ENCODE peak calls at places on chromosome 19, in four cellular contexts. F is transverse colon, Z is body of pancreas, D is esophagus squamous epithelium. W is an unnamed sample. For H3K27me3, the result is how much of the 10 kb centered on the place peaks cover.

GRCh38 chr19:47377801-47378200 is 28.7 kb downstream of the DHX34 start:
- DNase-seq in F (no peak), D (no peak), Z (peak), W (no peak)

GRCh38 chr19:44570603-44570983 is 41.1 kb upstream of the CEACAM20 start:
- DNase-seq in Z (no peak), D (no peak), F (no peak), W (no peak)

GRCh38 chr19:21084343-21084742 is 2.3 kb downstream of the ZNF714 start:
- DNase-seq in Z (no peak), F (no peak), D (no peak), W (peak)

GRCh38 chr19:30557212-30557611 is 185.0 kb downstream of the ZNF536 start:
- DNase-seq in D (no peak), F (no peak), Z (no peak), W (no peak)

GRCh38 chr19:46198756-46199155 is 30.8 kb upstream of the IGFL1 start:
- DNase-seq in F (no peak), Z (no peak), D (no peak), W (no peak)

GRCh38 chr19:45179063-45179847 is 671 bp downstream of the BLOC1S3 start:
- DNase-seq in F (peak), D (no peak), Z (peak), W (no peak)

GRCh38 chr19:47473336-47473735 is 1.6 kb upstream of the SLC8A2 start:
- DNase-seq in D (no peak), F (no peak), Z (no peak), W (no peak)

GRCh38 chr19:38361633-38362075 is 12.7 kb upstream of the PSMD8 start:
- DNase-seq in D (peak), F (peak), Z (peak), W (peak)

GRCh38 chr19:55265723-55266386 is 7.0 kb upstream of the PPP6R1 start:
- DNase-seq in Z (no peak), F (no peak), D (no peak), W (no peak)

GRCh38 chr19:4396949-4397783 is 3.2 kb downstream of the SH3GL1 start:
- DNase-seq in Z (no peak), D (no peak), F (no peak), W (no peak)

GRCh38 chr19:30214651-30215051 is 157.5 kb upstream of the ZNF536 start:
- DNase-seq in F (no peak), D (no peak), Z (no peak), W (no peak)

GRCh38 chr19:46697142-46697960 is 19.6 kb downstream of the PRKD2 start:
- DNase-seq in F (peak), Z (peak), D (no peak), W (peak)

GRCh38 chr19:12841094-12841493 is 2.8 kb downstream of the MAST1 start:
- DNase-seq in D (no peak), Z (peak), F (no peak), W (no peak)

GRCh38 chr19:35332817-35333216 is 3.8 kb downstream of the CD22 start:
- DNase-seq in F (no peak), Z (no peak), D (no peak), W (no peak)

GRCh38 chr19:47102561-47103135 is 10.9 kb downstream of the ZC3H4 start:
- DNase-seq in F (no peak), Z (no peak), D (no peak), W (no peak)

GRCh38 chr19:22286151-22286810 is at the start of gene ZNF729:
- DNase-seq in F (no peak), D (no peak), Z (no peak), W (no peak)

GRCh38 chr19:5903054-5903501 is 512 bp downstream of the NDUFA11 start:
- DNase-seq in Z (no peak), D (no peak), F (no peak), W (no peak)

GRCh38 chr19:17553256-17553655 is 2.2 kb upstream of the COLGALT1 start:
- DNase-seq in Z (peak), F (peak), D (no peak), W (no peak)

GRCh38 chr19:53586277-53586691 is 45.5 kb upstream of the DPRX start:
- DNase-seq in Z (no peak), F (no peak), D (no peak), W (no peak)

GRCh38 chr19:14649020-14649419 is 25.6 kb downstream of the ADGRE3 start:
- DNase-seq in F (no peak), Z (no peak), D (no peak), W (no peak)

GRCh38 chr19:55442372-55443044 is 592 bp downstream of the SHISA7 start:
- DNase-seq in F (no peak), D (no peak), Z (no peak), W (no peak)

GRCh38 chr19:572891-573825 is 762 bp downstream of the BSG start:
- DNase-seq in F (peak), D (no peak), Z (peak), W (no peak)

GRCh38 chr19:47028372-47028672 is 8.7 kb downstream of the NPAS1 start:
- DNase-seq in D (no peak), Z (no peak), F (no peak), W (no peak)

GRCh38 chr19:16326401-16327130 is 1.9 kb downstream of the KLF2 start:
- DNase-seq in F (peak), D (no peak), Z (no peak), W (no peak)

GRCh38 chr19:29665826-29666633 is 769 bp downstream of the PLEKHF1 start:
- DNase-seq in Z (peak), F (peak), D (no peak), W (no peak)

GRCh38 chr19:55673889-55674288 is 1.1 kb upstream of the EPN1 start:
- DNase-seq in F (no peak), Z (no peak), D (no peak), W (no peak)

GRCh38 chr19:47381121-47381520 is 32.0 kb downstream of the DHX34 start:
- DNase-seq in Z (no peak), F (no peak), D (no peak), W (no peak)

GRCh38 chr19:53883231-53883661 is 1.2 kb downstream of the PRKCG start:
- DNase-seq in F (no peak), D (no peak), Z (no peak), W (no peak)

GRCh38 chr19:45901432-45901903 is 945 bp downstream of the MYPOP start:
- DNase-seq in F (peak), Z (peak), D (no peak), W (no peak)

GRCh38 chr19:28217064-28217463 is 995.9 kb downstream of the UQCRFS1 start:
- DNase-seq in D (no peak), Z (no peak), F (no peak), W (no peak)

GRCh38 chr19:34996978-34997640 is 3.0 kb upstream of the GRAMD1A start:
- DNase-seq in F (no peak), D (no peak), Z (no peak), W (no peak)

GRCh38 chr19:30556230-30556711 is 184.1 kb downstream of the ZNF536 start:
- DNase-seq in D (no peak), F (no peak), Z (no peak), W (no peak)

GRCh38 chr19:10871711-10872550 is 578 bp downstream of the CARM1 start:
- DNase-seq in F (peak), D (no peak), Z (peak), W (no peak)
- TF ChIP-seq CTCF in F (peak), D (peak), Z (no peak), W (peak)

DNA sequence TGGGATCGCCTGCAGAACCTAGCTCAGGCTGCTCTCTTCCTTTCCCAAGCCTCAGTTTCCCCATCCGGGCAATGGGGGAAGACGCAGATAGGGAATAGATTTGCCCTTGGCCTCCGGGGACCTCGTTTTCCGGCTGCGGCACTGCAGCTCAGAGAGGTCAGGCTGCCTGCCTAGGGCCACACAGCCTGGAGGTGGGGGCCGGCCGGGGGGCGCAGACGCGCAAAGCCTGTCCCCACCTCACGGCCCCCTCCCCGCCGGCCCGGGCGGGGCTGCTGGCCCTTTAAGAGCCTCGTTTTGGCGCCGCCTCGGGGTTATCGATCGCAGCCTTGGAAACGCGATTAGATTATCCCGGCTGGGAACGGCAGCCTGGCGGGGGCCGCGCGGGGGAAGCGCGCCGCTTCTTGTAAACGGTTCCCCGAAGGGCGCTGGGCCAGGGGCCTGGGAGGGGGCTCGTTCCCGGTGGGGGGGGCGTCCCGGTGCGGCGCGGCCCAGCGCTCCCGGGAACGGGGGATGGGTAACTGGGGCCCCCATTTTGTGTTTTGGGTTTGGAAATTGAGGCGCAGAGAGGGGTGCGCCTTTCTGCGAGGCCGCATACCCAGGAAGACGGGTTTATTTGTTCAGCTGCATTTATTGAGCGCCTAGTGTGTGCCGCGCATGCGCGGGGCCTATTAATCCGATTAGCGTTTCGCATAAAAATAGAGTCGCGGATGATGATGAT is 23.4 kb upstream of the TCF3 start:
- DNase-seq in D (no peak), Z (peak), F (no peak), W (no peak)
- H3K27me3 ChIP-seq in D (under half), Z (under half), F (half or more), W (half or more)

DNA sequence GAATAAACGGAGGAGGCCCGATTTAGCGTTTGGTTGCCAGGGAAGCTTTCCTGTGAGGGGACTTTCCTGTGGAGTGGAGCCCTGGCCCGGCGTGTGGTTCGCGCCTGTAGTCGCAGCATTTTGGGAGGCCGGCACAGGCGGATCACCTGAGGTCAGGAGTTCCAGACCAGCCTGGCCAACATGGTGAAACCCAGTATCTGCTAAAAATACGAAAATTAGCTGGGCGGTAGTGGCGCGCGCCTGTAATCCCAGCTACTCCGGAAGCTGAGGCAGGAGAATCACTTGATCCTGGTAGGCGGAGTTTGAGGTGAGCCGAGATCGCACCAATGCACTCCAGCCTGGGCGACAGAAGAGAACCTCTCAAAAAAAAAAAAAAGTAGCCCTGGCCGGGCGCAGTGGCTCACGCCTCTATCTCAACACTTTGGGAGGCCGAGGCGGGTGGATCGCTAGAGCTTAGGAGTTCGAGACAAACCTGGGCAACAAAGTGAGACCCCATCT is 6.9 kb downstream of the KANK3 start:
- DNase-seq in F (no peak), Z (no peak), D (no peak), W (no peak)
- H3K4me3 ChIP-seq in F (no peak), Z (no peak), D (no peak), W (no peak)

GRCh38 chr19:48872182-48872883 is at the start of gene PPP1R15A:
- DNase-seq in F (peak), D (peak), Z (peak), W (peak)
- TF ChIP-seq CTCF in F (no peak), D (peak), Z (no peak), W (no peak)

GRCh38 chr19:41698746-41699230 is 9.6 kb upstream of the CEACAM5 start:
- DNase-seq in Z (no peak), D (no peak), F (peak), W (no peak)
- H3K27me3 ChIP-seq in Z (under half), D (under half), F (under half), W (under half)

DNA sequence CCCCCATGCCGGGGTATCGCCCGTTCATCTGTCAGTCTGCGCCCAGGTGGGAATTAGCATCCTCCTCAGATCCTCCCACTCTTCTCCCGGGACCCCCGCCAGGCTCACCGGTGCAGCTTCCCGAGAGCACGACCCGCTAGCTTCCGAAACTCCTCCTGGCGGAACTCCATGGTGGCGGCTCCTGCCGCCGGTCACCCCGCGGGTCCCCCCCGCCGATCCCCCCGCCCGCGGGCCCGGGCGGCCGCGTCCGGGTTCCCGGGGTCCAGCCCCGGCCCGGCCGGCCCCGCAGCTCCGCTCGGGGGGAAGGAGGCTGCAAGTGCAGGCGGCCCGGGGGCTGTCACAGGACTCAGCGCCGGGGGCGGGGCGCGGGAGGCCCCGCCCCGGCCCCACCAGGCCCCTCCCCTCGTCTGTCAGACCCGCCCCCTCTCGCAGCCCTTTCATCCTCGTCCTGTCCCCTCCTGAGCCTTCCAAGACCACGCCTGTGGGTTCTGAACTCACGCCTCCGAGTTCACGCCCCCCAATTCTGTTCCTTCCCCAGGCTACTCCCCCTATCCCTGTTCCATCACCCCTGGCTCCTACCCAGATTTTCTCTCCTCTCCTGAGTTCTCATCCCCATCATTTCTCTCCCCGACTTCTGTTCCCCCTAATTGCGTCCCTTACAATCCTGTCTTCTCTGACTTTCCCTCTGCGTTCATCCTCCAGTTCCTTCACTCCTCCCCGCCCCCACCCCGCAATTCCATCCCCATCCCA is at the start of gene SLC17A7:
- DNase-seq in Z (peak), F (peak), D (no peak), W (no peak)
- H3K4me3 ChIP-seq in Z (no peak), F (peak), D (no peak), W (no peak)

GRCh38 chr19:24029941-24030636 is 56.9 kb upstream of the ZNF254 start:
- DNase-seq in D (no peak), F (no peak), Z (no peak), W (no peak)
- TF ChIP-seq CTCF in D (no peak), F (no peak), Z (no peak), W (no peak)

GRCh38 chr19:39427707-39428106 is 8.0 kb downstream of the RPS16 start:
- DNase-seq in Z (no peak), F (no peak), D (no peak), W (no peak)

GRCh38 chr19:39425744-39426143 is 10.0 kb downstream of the RPS16 start:
- DNase-seq in D (no peak), Z (no peak), F (no peak), W (no peak)

GRCh38 chr19:39424934-39425333 is 10.8 kb downstream of the RPS16 start:
- DNase-seq in F (no peak), D (no peak), Z (no peak), W (no peak)

GRCh38 chr19:39428309-39429112 is 7.2 kb downstream of the RPS16 start:
- DNase-seq in F (peak), D (no peak), Z (peak), W (peak)

DNA sequence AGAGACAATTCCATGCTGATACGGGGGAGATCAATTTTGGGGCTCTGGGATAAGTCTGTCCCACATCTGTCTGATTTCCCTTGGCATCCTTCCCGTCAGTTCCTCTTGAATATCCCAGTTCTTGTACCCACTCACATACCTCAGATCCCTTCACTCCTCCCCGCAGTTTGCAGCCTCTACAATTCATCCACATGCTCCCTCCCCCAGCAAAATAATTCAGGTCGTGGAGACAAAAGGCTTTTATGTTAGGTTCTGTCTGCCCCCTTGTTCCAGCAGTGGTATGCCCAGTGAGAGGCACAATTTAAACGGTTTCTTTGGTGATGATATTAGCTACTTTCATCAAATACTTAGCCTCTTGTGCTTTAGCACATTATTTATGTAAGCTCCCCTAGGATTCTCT is 9.6 kb downstream of the RPS16 start:
- DNase-seq in F (no peak), Z (no peak), D (no peak), W (no peak)
- H3K27me3 ChIP-seq in F (under half), Z (under half), D (under half), W (under half)